ENCODE peak calls at places on chromosomes 11 and 22, in four cellular contexts. I is EL, W is nephron progenitor cell, X is NCI-H187 treated with DMSO at 0.1 percent for 48 hours. R is an unnamed sample.
A peak's percentile ranks its signal among the peaks of the same experiment; 100 is the strongest.

GRCh38 chr11:66469441-66469840 is 2.7 kb downstream of the PELI3 start:
- DNase-seq in X (no peak), I (no peak), W (no peak), R (no peak)

GRCh38 chr11:85845052-85845631 is 10.0 kb upstream of the CCDC83 start:
- DNase-seq in I (peak; percentile 46), X (no peak), W (no peak), R (no peak)

GRCh38 chr11:49952091-49952490 is at the start of gene OR4C13:
- DNase-seq in I (no peak), W (no peak), X (no peak), R (no peak)

GRCh38 chr11:64021742-64022067 is 14.0 kb upstream of the FLRT1 start:
- DNase-seq in W (no peak), I (no peak), X (no peak), R (no peak)

GRCh38 chr11:130077671-130078468 is 8.2 kb downstream of the APLP2 start:
- DNase-seq in W (no peak), X (no peak), I (no peak), R (no peak)

GRCh38 chr11:30488304-30488998 is 97.7 kb downstream of the MPPED2 start:
- DNase-seq in I (no peak), W (no peak), X (peak; percentile 97), R (no peak)

GRCh38 chr11:103681855-103682254 is 354.6 kb upstream of the DDI1 start:
- DNase-seq in W (no peak), I (no peak), X (no peak), R (no peak)

GRCh38 chr22:41782316-41782715 is 18.2 kb upstream of the CCDC134 start:
- DNase-seq in X (no peak), W (no peak), I (no peak), R (no peak)

GRCh38 chr11:64297722-64298358 is 2.3 kb upstream of the CATSPERZ start:
- DNase-seq in W (no peak), X (no peak), I (no peak), R (no peak)

GRCh38 chr11:95715777-95716241 is 73.8 kb downstream of the FAM76B start:
- DNase-seq in I (no peak), W (no peak), X (no peak), R (no peak)

GRCh38 chr11:57426754-57427691 is at the start of gene SLC43A3:
- DNase-seq in W (peak; percentile 73), I (peak; percentile 91), X (no peak), R (peak; percentile 77)

GRCh38 chr22:46030241-46030880 is 53.4 kb upstream of the WNT7B start:
- DNase-seq in I (no peak), X (no peak), W (no peak), R (no peak)

GRCh38 chr22:47512617-47513016 is 750.2 kb downstream of the TBC1D22A start:
- DNase-seq in X (no peak), I (no peak), W (no peak), R (no peak)

GRCh38 chr22:35349368-35349703 is 31.6 kb upstream of the HMOX1 start:
- DNase-seq in W (no peak), X (no peak), I (no peak), R (no peak)

GRCh38 chr22:26323013-26323412 is 106.0 kb upstream of the ASPHD2 start:
- DNase-seq in X (no peak), I (no peak), W (no peak), R (no peak)

GRCh38 chr11:36055356-36055755 is 111.5 kb downstream of the LDLRAD3 start:
- DNase-seq in I (no peak), X (no peak), W (no peak), R (no peak)

GRCh38 chr11:126926376-126926791 is 74.2 kb downstream of the KIRREL3 start:
- DNase-seq in I (no peak), X (no peak), W (no peak), R (no peak)

GRCh38 chr11:86459682-86460460 is 85.2 kb downstream of the CCDC81 start:
- DNase-seq in I (peak; percentile 97), W (no peak), X (no peak), R (no peak)